ENCODE peak calls at places on chromosomes 12 and 14, in six cellular contexts. D is endothelial cell of umbilical vein, A is breast epithelium, L is spleen, J is HCT116, Q is HL-60. R is an unnamed sample.
A peak's percentile ranks its signal among the peaks of the same experiment; 100 is the strongest.

GRCh38 chr12:92784795-92785562 is 82.2 kb downstream of the PLEKHG7 start:
- DNase-seq in A (no peak), Q (peak; percentile 55), L (no peak), J (peak; percentile 72), D (peak; percentile 90), R (peak; percentile 5)

GRCh38 chr14:101855958-101856357 is 94.4 kb downstream of the PPP2R5C start:
- DNase-seq in D (no peak), J (no peak), L (no peak), A (no peak), Q (peak; percentile 35), R (no peak)

GRCh38 chr12:48199784-48200198 is 3.3 kb downstream of the OR10AD1 start:
- DNase-seq in D (no peak), J (no peak), L (no peak), A (no peak), Q (no peak), R (no peak)

GRCh38 chr12:116282371-116283286 is 5.1 kb upstream of the MED13L start:
- DNase-seq in A (no peak), D (no peak), Q (peak; percentile 53), J (no peak), L (no peak), R (no peak)

GRCh38 chr14:39364509-39364908 is 67.7 kb downstream of the FBXO33 start:
- DNase-seq in A (no peak), Q (no peak), L (no peak), J (no peak), D (no peak), R (no peak)

GRCh38 chr12:67920432-67920831 is 68.8 kb upstream of the IFNG-AS1 start:
- DNase-seq in L (no peak), A (no peak), D (no peak), J (no peak), Q (no peak), R (no peak)

GRCh38 chr14:90758959-90759358 is 57.3 kb downstream of the TTC7B start:
- DNase-seq in L (peak; percentile 92), Q (no peak), D (peak; percentile 45), J (no peak), A (peak; percentile 28), R (no peak)

GRCh38 chr12:122902854-122903703 is 7.2 kb upstream of the VPS37B start:
- DNase-seq in L (no peak), D (no peak), A (no peak), Q (no peak), J (no peak), R (no peak)

GRCh38 chr12:59005195-59005961 is 85.1 kb upstream of the LRIG3 start:
- DNase-seq in A (no peak), L (no peak), Q (no peak), D (no peak), J (no peak), R (no peak)

GRCh38 chr12:50175716-50176026 is 8.5 kb upstream of the CERS5 start:
- DNase-seq in D (no peak), Q (no peak), A (no peak), J (no peak), L (no peak), R (no peak)

GRCh38 chr14:84181072-84181471 is 1348.9 kb upstream of the FLRT2 start:
- DNase-seq in J (no peak), L (no peak), A (no peak), D (no peak), Q (no peak), R (no peak)

GRCh38 chr14:50941151-50941550 is 3.1 kb downstream of the PYGL start:
- DNase-seq in J (no peak), Q (no peak), D (no peak), A (peak; percentile 64), L (no peak), R (no peak)

GRCh38 chr12:113240395-113240794 is 19.1 kb downstream of the TPCN1 start:
- DNase-seq in J (no peak), D (no peak), L (no peak), A (no peak), Q (no peak), R (no peak)

GRCh38 chr12:77167801-77168200 is 102.4 kb upstream of the E2F7 start:
- DNase-seq in Q (no peak), D (no peak), J (no peak), L (no peak), A (no peak), R (no peak)

DNA sequence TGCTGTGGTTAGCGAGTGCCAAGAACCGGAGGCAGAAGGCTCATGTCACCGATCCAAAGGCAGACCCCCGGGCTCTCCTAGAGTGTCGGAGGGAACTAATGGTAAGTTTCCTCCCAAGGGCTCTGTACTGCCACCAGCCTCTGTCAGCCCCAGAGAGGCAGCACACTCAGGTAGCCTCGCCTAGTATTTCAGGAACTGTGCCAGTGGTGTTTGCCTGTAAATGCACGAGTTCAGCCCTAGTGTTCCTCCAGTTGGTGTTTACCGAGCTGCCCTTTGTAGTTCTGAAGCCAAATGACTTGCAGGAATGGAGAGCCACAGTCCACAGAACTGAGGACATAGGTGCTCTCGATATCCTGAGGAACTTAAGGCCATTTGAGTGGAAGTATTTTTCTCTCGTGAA is 72.6 kb downstream of the ESR2 start:
- DNase-seq in L (no peak), D (no peak), Q (no peak), A (no peak), J (no peak), R (no peak)
- TF ChIP-seq POLR2AphosphoS5 in L (no peak), D (no peak), Q (no peak), A (no peak), J (no peak), R (no peak)

GRCh38 chr12:91226-91625 is 24.7 kb downstream of the IQSEC3 start:
- DNase-seq in D (no peak), J (no peak), L (no peak), A (no peak), Q (no peak), R (no peak)

GRCh38 chr12:87856-88255 is 21.3 kb downstream of the IQSEC3 start:
- DNase-seq in A (no peak), D (no peak), L (no peak), Q (no peak), J (no peak), R (no peak)

GRCh38 chr12:98997-99396 is 32.4 kb downstream of the IQSEC3 start:
- DNase-seq in J (no peak), D (no peak), L (no peak), A (no peak), Q (no peak), R (no peak)

GRCh38 chr12:89653-90052 is 23.1 kb downstream of the IQSEC3 start:
- DNase-seq in D (no peak), Q (no peak), L (no peak), J (no peak), A (no peak), R (no peak)

GRCh38 chr12:93266-94005 is 26.9 kb downstream of the IQSEC3 start:
- DNase-seq in J (no peak), D (no peak), A (no peak), Q (no peak), L (no peak), R (no peak)
- TF ChIP-seq POLR2AphosphoS5 in J (no peak), D (no peak), A (no peak), Q (no peak), L (no peak), R (no peak)

GRCh38 chr12:124613151-124613585 is 45.8 kb upstream of the NCOR2 start:
- DNase-seq in A (no peak), J (no peak), D (peak; percentile 73), L (no peak), Q (no peak), R (no peak)
- TF ChIP-seq POLR2AphosphoS5 in A (no peak), J (no peak), D (no peak), L (no peak), Q (no peak), R (no peak)

GRCh38 chr14:76901171-76902055 is 75.2 kb downstream of the LRRC74A start:
- DNase-seq in L (no peak), A (peak; percentile 91), Q (no peak), D (no peak), J (no peak), R (no peak)
- TF ChIP-seq POLR2AphosphoS5 in L (no peak), A (peak; percentile 43), Q (no peak), D (no peak), J (no peak), R (no peak)

GRCh38 chr12:132887513-132888341 is at the start of gene CHFR:
- DNase-seq in D (peak; percentile 97), Q (peak; percentile 97), L (peak; percentile 100), J (no peak), A (peak; percentile 96), R (peak; percentile 92)
- TF ChIP-seq POLR2AphosphoS5 in D (peak; percentile 59), Q (peak; percentile 74), L (peak; percentile 90), J (no peak), A (peak; percentile 80), R (peak; percentile 51)

DNA sequence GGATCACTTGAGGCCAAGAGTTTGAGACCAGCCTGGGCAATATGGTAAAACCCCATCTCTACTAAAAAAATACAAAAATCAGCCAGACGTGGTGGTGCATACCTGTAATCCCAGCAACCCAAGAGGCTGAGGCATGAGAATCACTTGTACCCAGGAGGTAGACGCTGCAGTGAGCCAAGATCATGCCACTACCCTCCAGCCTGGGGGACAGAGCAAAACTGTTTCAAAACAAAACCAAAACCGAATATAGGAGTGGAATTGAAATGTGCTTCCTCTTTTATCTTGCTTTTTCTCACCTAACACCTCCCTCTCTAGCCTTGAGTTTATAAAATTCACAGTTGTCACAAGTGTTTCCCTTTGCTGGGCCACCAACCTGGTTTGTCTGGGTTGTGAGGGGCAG is 181.9 kb downstream of the PAH start:
- DNase-seq in A (no peak), Q (no peak), D (no peak), J (no peak), L (no peak), R (no peak)
- TF ChIP-seq POLR2AphosphoS5 in A (no peak), Q (no peak), D (no peak), J (no peak), L (no peak), R (no peak)

GRCh38 chr14:81427348-81428058 is 27.4 kb upstream of the STON2 start:
- DNase-seq in D (no peak), A (no peak), Q (peak; percentile 36), J (no peak), L (no peak), R (no peak)
- TF ChIP-seq POLR2AphosphoS5 in D (no peak), A (no peak), Q (no peak), J (no peak), L (peak; percentile 73), R (no peak)

GRCh38 chr12:63668028-63668799 is at the start of gene DPY19L2:
- DNase-seq in L (peak; percentile 83), A (no peak), D (peak; percentile 47), Q (peak; percentile 6), J (no peak), R (peak; percentile 8)
- TF ChIP-seq POLR2AphosphoS5 in L (peak; percentile 44), A (no peak), D (no peak), Q (no peak), J (no peak), R (no peak)